ENCODE peak calls at places on chromosome 22, in ten cellular contexts. S, B, H, V, K, U, G, Y, P and Z are unnamed samples.

GRCh38 chr22:33105501-33105911 is 47.3 kb upstream of the SYN3 start:
- DNase-seq in S (peak; percentile 11), B (no peak), H (no peak), V (peak; percentile 75), K (no peak), U (no peak), G (no peak), Y (no peak), P (peak; percentile 4), Z (no peak)

GRCh38 chr22:32044913-32045312 is 1.9 kb downstream of the SLC5A1 start:
- DNase-seq in S (no peak), B (no peak), H (no peak), V (no peak), K (no peak), U (no peak), G (no peak), Y (no peak), P (peak; percentile 16), Z (no peak)

GRCh38 chr22:33710326-33710725 is 209.9 kb downstream of the LARGE1 start:
- DNase-seq in S (no peak), B (no peak), H (no peak), V (no peak), K (no peak), U (no peak), G (no peak), Y (no peak), P (no peak), Z (no peak)

GRCh38 chr22:28670153-28670552 is 9.5 kb downstream of the TTC28 start:
- DNase-seq in S (peak; percentile 22), B (no peak), H (no peak), V (no peak), K (no peak), U (no peak), G (no peak), Y (no peak), P (no peak), Z (no peak)

GRCh38 chr22:24968066-24968561 is 15.6 kb downstream of the KIAA1671 start:
- DNase-seq in S (peak; percentile 47), B (no peak), H (peak; percentile 30), V (peak; percentile 71), K (no peak), U (peak; percentile 52), G (no peak), Y (no peak), P (peak; percentile 51), Z (peak; percentile 25)

GRCh38 chr22:40401981-40402406 is 31.6 kb downstream of the SGSM3 start:
- DNase-seq in S (no peak), B (no peak), H (no peak), V (no peak), K (no peak), U (no peak), G (no peak), Y (no peak), P (no peak), Z (no peak)

GRCh38 chr22:49850959-49851815 is 2.5 kb upstream of the ZBED4 start:
- DNase-seq in S (no peak), B (no peak), H (no peak), V (no peak), K (no peak), U (no peak), G (no peak), Y (no peak), P (no peak), Z (no peak)

GRCh38 chr22:20536590-20537324 is 29.3 kb downstream of the MED15 start:
- DNase-seq in S (peak; percentile 18), B (no peak), H (no peak), V (no peak), K (no peak), U (no peak), G (peak; percentile 67), Y (no peak), P (no peak), Z (no peak)

GRCh38 chr22:27381552-27381951 is 420.0 kb downstream of the MN1 start:
- DNase-seq in S (no peak), B (no peak), H (no peak), V (no peak), K (no peak), U (no peak), G (no peak), Y (no peak), P (no peak), Z (no peak)

DNA sequence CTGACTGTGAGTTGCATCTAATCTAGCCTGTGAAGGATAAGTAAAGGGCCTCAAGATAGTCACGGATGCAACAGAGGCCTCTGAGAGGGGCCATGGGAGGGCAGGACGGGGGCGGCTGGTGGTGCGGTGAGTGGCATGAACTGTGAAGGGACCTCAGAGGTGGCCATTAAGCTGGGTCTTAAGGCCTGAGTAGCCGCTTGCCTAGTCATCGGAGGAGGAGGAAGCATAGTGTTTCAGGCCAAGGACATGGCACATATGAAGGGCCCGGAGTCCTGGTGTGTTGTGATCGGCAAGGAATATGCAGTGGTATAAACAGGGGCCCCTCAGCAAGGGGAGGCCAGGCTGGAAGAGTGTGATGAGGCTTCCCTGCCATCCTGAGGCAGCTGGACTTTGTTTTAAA is 51.8 kb downstream of the TRIOBP start:
- DNase-seq in S (no peak), B (no peak), H (no peak), V (no peak), K (no peak), U (no peak), G (no peak), Y (no peak), P (no peak), Z (no peak)
- H3K4me3 ChIP-seq in S (no peak overlapping the region), B (peak overlapping the region; percentile 12), H (no peak overlapping the region), V (no peak overlapping the region), K (no peak overlapping the region), U (peak overlapping the region; percentile 94), G (no peak overlapping the region), Y (no peak overlapping the region), P (peak overlapping the region; percentile 96), Z (no peak overlapping the region)

DNA sequence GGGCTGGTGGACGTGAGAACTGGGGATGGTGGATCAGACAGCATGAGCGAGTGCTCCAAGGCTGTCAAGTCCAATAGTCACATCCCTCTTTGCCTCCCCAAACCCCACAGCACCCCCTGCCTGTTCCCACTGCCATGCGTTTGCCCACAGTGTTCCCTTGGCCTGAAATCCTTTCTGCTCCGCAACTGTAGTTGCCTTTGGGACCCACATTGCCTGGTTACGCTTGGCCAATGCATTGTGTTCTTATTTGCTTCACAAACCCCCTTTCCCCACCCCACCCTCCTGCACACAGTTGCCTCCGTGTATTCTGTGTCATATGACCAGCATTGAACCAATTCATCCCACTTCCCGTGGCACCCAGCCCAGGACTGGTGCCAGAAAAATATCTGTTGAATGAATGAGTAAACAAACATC is 2.1 kb upstream of the KIAA0930 start:
- DNase-seq in S (peak; percentile 50), B (no peak), H (no peak), V (no peak), K (no peak), U (no peak), G (no peak), Y (peak; percentile 57), P (no peak), Z (no peak)
- TF ChIP-seq CTCF in S (peak; percentile 14), B (peak; percentile 41), H (no peak), V (no peak), K (no peak), U (peak; percentile 17), G (no peak), Y (peak; percentile 56), P (peak; percentile 17), Z (no peak)

GRCh38 chr22:46251816-46252380 is 1.8 kb upstream of the CDPF1 start:
- DNase-seq in S (no peak), B (no peak), H (no peak), V (no peak), K (no peak), U (no peak), G (no peak), Y (no peak), P (no peak), Z (no peak)
- H3K4me3 ChIP-seq in S (no peak overlapping the region), B (no peak overlapping the region), H (no peak overlapping the region), V (no peak overlapping the region), K (no peak overlapping the region), U (no peak overlapping the region), G (no peak overlapping the region), Y (no peak overlapping the region), P (no peak overlapping the region), Z (no peak overlapping the region)

GRCh38 chr22:37021041-37021440 is 1.5 kb downstream of the MPST start:
- DNase-seq in S (no peak), B (no peak), H (no peak), V (no peak), K (no peak), U (no peak), G (no peak), Y (no peak), P (no peak), Z (no peak)

GRCh38 chr22:37020192-37020479 is 594 bp downstream of the MPST start:
- DNase-seq in S (peak; percentile 63), B (peak; percentile 29), H (peak; percentile 42), V (peak; percentile 56), K (no peak), U (peak; percentile 27), G (no peak), Y (no peak), P (peak; percentile 60), Z (no peak)

GRCh38 chr22:37018815-37019308 is 385 bp downstream of the TST start:
- DNase-seq in S (peak; percentile 37), B (peak; percentile 19), H (peak; percentile 61), V (peak; percentile 25), K (peak; percentile 72), U (no peak), G (peak; percentile 39), Y (peak; percentile 40), P (peak; percentile 53), Z (no peak)

GRCh38 chr22:37018086-37018814 is 997 bp downstream of the TST start:
- DNase-seq in S (no peak), B (no peak), H (no peak), V (no peak), K (no peak), U (no peak), G (no peak), Y (no peak), P (no peak), Z (no peak)

GRCh38 chr22:37019309-37020191 is at the start of the genes MPST and TST:
- DNase-seq in S (peak; percentile 57), B (peak; percentile 29), H (peak; percentile 91), V (peak; percentile 45), K (peak; percentile 81), U (no peak), G (peak; percentile 83), Y (peak; percentile 62), P (peak; percentile 55), Z (peak; percentile 79)
- TF ChIP-seq CTCF in S (no peak), B (no peak), H (no peak), V (no peak), K (no peak), U (no peak), G (no peak), Y (peak; percentile 8), P (no peak), Z (peak; percentile 6)